ENCODE peak calls at places on chromosomes 1 and 21, in five cellular contexts. Y is dermis blood vessel endothelial cell, A is nephron progenitor cell, H is cardiac septum, R is GOT3. D is an unnamed sample.
A peak's percentile ranks its signal among the peaks of the same experiment; 100 is the strongest.

GRCh38 chr1:84726593-84727275 is 36.5 kb upstream of the SSX2IP start:
- DNase-seq in R (no peak), H (no peak), A (no peak), Y (no peak), D (no peak)

GRCh38 chr1:219587401-219587800 is 25.5 kb downstream of the ZC3H11B start:
- DNase-seq in Y (no peak), A (no peak), R (no peak), H (no peak), D (no peak)

GRCh38 chr21:43355196-43355924 is 71.6 kb downstream of the SIK1 start:
- DNase-seq in H (no peak), R (no peak), Y (no peak), A (no peak), D (no peak)

GRCh38 chr1:108816049-108816882 is 40.6 kb downstream of the AKNAD1 start:
- DNase-seq in R (no peak), H (no peak), A (peak; percentile 25), Y (peak; percentile 96), D (peak; percentile 86)

GRCh38 chr1:227777156-227777555 is 38.3 kb upstream of the PRSS38 start:
- DNase-seq in A (no peak), Y (no peak), H (peak; percentile 67), R (no peak), D (no peak)

GRCh38 chr1:213138892-213139291 is 87.9 kb downstream of the RPS6KC1 start:
- DNase-seq in R (no peak), H (no peak), A (no peak), Y (no peak), D (no peak)

GRCh38 chr21:32994305-32994704 is 31.4 kb upstream of the OLIG2 start:
- DNase-seq in Y (peak; percentile 54), A (no peak), H (no peak), R (no peak), D (no peak)

GRCh38 chr1:14599787-14600186 is 1.3 kb downstream of the KAZN start:
- DNase-seq in H (no peak), A (no peak), R (no peak), Y (no peak), D (no peak)

GRCh38 chr1:241847796-241848668 is at the start of gene EXO1:
- DNase-seq in Y (peak; percentile 93), H (peak; percentile 95), R (peak; percentile 97), A (peak; percentile 91), D (peak; percentile 81)

GRCh38 chr1:180230791-180231505 is 884 bp downstream of the LHX4 start:
- DNase-seq in R (no peak), H (peak; percentile 74), A (peak; percentile 54), Y (peak; percentile 46), D (no peak)

GRCh38 chr21:42570841-42571387 is 57.3 kb downstream of the SLC37A1 start:
- DNase-seq in R (no peak), H (peak; percentile 54), A (peak; percentile 61), Y (peak; percentile 7), D (peak; percentile 28)

GRCh38 chr1:88802404-88802803 is 89.0 kb downstream of the GTF2B start:
- DNase-seq in Y (no peak), R (no peak), A (no peak), H (no peak), D (no peak)

GRCh38 chr1:14656384-14656937 is 58.0 kb downstream of the KAZN start:
- DNase-seq in Y (no peak), R (no peak), A (no peak), H (peak; percentile 39), D (no peak)

GRCh38 chr1:245261786-245262185 is 107.0 kb downstream of the KIF26B start:
- DNase-seq in H (no peak), R (no peak), A (no peak), Y (no peak), D (peak; percentile 89)

GRCh38 chr21:38475519-38475918 is 22.8 kb downstream of the ERG start:
- DNase-seq in R (no peak), Y (no peak), H (no peak), A (no peak), D (no peak)

GRCh38 chr1:223319373-223319772 is 44.6 kb downstream of the SUSD4 start:
- DNase-seq in A (no peak), H (no peak), Y (no peak), R (no peak), D (no peak)

GRCh38 chr1:183234660-183235476 is 48.8 kb downstream of the LAMC2 start:
- DNase-seq in H (no peak), R (peak; percentile 78), Y (peak; percentile 97), A (peak; percentile 61), D (peak; percentile 80)

GRCh38 chr1:15328785-15329480 is 80.8 kb upstream of the EFHD2 start:
- DNase-seq in A (no peak), H (no peak), Y (peak; percentile 92), R (no peak), D (no peak)

GRCh38 chr1:9561429-9561828 is 22.2 kb downstream of the SLC25A33 start:
- DNase-seq in R (no peak), A (no peak), H (no peak), Y (peak; percentile 94), D (peak; percentile 84)

GRCh38 chr1:180842890-180843289 is 69.8 kb upstream of the KIAA1614 start:
- DNase-seq in Y (peak; percentile 56), R (no peak), H (no peak), A (no peak), D (no peak)

GRCh38 chr1:18473195-18473815 is 7.4 kb upstream of the KLHDC7A start:
- DNase-seq in H (no peak), R (no peak), Y (no peak), A (no peak), D (no peak)

GRCh38 chr1:207221934-207222351 is 99.5 kb upstream of the CD55 start:
- DNase-seq in H (no peak), Y (no peak), R (no peak), A (no peak), D (peak; percentile 7)

GRCh38 chr1:7427901-7428300 is 343.2 kb upstream of the VAMP3 start:
- DNase-seq in H (no peak), A (no peak), R (no peak), Y (peak; percentile 8), D (no peak)

GRCh38 chr1:171126504-171126903 is 35.8 kb downstream of the FMO3 start:
- DNase-seq in R (no peak), H (no peak), A (no peak), Y (no peak), D (no peak)

GRCh38 chr1:3548156-3548893 is 63.0 kb downstream of the MEGF6 start:
- DNase-seq in R (no peak), H (no peak), Y (no peak), A (no peak), D (no peak)

GRCh38 chr1:182768973-182769372 is 20.6 kb upstream of the NPL start:
- DNase-seq in R (no peak), H (no peak), Y (no peak), A (no peak), D (no peak)

GRCh38 chr1:237145379-237145778 is 103.4 kb downstream of the RYR2 start:
- DNase-seq in R (no peak), A (no peak), Y (no peak), H (no peak), D (no peak)